ENCODE peak calls at places on chromosomes 13 and 19, in nine cellular contexts. E is lung; L is foreskin fibroblast; X is psoas muscle; H is Caco-2; T is activated CD8-positive, alpha-beta memory T cell treated with anti-CD3 and anti-CD28 coated beads for 1 hour; V is AG09309; Q is DMS 273 treated with DMSO at 0.1 percent for 48 hours; F is activated CD4-positive, alpha-beta T cell treated with anti-CD3 and anti-CD28 coated beads, Interleukin-2, amount 50 U/mL, for 48 hours. A is an unnamed sample.

GRCh38 chr13:46101488-46102289 is 3.1 kb downstream of the CPB2 start:
- DNase-seq in E (no peak), L (no peak), X (no peak), H (no peak), T (no peak), V (no peak), Q (no peak), F (no peak), A (no peak)

GRCh38 chr13:32585625-32586021 is 629 bp upstream of the PDS5B start:
- DNase-seq in E (no peak), L (no peak), X (no peak), H (peak; percentile 28), T (no peak), V (no peak), Q (no peak), F (peak; percentile 8), A (no peak)

GRCh38 chr13:111521030-111521429 is 200.6 kb downstream of the TEX29 start:
- DNase-seq in E (no peak), L (no peak), X (no peak), H (no peak), T (no peak), V (no peak), Q (no peak), F (no peak), A (no peak)

GRCh38 chr13:77196052-77196618 is 130.8 kb downstream of the MYCBP2 start:
- DNase-seq in E (no peak), L (no peak), X (no peak), H (no peak), T (no peak), V (no peak), Q (no peak), F (no peak), A (no peak)

GRCh38 chr19:50536662-50537305 is 23.1 kb upstream of the ASPDH start:
- DNase-seq in E (no peak), L (no peak), X (no peak), H (no peak), T (no peak), V (no peak), Q (no peak), F (no peak), A (no peak)

GRCh38 chr13:50080158-50080855 is 65.1 kb downstream of the KCNRG start:
- DNase-seq in E (no peak), L (peak; percentile 23), X (no peak), H (peak; percentile 44), T (no peak), V (no peak), Q (no peak), F (peak; percentile 35), A (peak; percentile 60)

GRCh38 chr13:51229731-51230130 is 7.5 kb downstream of the FAM124A start:
- DNase-seq in E (no peak), L (no peak), X (no peak), H (no peak), T (no peak), V (no peak), Q (no peak), F (no peak), A (no peak)

GRCh38 chr19:14165986-14166385 is 29.6 kb upstream of the ASF1B start:
- DNase-seq in E (no peak), L (no peak), X (no peak), H (no peak), T (no peak), V (no peak), Q (no peak), F (no peak), A (no peak)

GRCh38 chr19:4444765-4445741 is 12.5 kb downstream of the UBXN6 start:
- DNase-seq in E (no peak), L (peak; percentile 48), X (peak; percentile 30), H (no peak), T (no peak), V (no peak), Q (no peak), F (no peak), A (no peak)

GRCh38 chr19:18306903-18307681 is 15.8 kb downstream of the LSM4 start:
- DNase-seq in E (no peak), L (no peak), X (no peak), H (no peak), T (no peak), V (no peak), Q (no peak), F (no peak), A (no peak)

GRCh38 chr19:33404916-33405315 is 31.4 kb downstream of the CEBPG start:
- DNase-seq in E (no peak), L (no peak), X (no peak), H (no peak), T (no peak), V (no peak), Q (no peak), F (no peak), A (no peak)

GRCh38 chr19:51024924-51025323 is 1.5 kb downstream of the KLK11 start:
- DNase-seq in E (no peak), L (no peak), X (no peak), H (no peak), T (no peak), V (no peak), Q (no peak), F (no peak), A (no peak)

GRCh38 chr19:3716147-3716668 is 8.0 kb downstream of the TJP3 start:
- DNase-seq in E (no peak), L (no peak), X (no peak), H (no peak), T (no peak), V (no peak), Q (no peak), F (no peak), A (no peak)

GRCh38 chr13:79621902-79622301 is 140.9 kb downstream of the NDFIP2 start:
- DNase-seq in E (no peak), L (no peak), X (no peak), H (no peak), T (no peak), V (no peak), Q (no peak), F (no peak), A (no peak)

GRCh38 chr19:50415661-50416033 is 3.1 kb upstream of the SPIB start:
- DNase-seq in E (no peak), L (no peak), X (no peak), H (no peak), T (no peak), V (no peak), Q (no peak), F (no peak), A (no peak)

GRCh38 chr13:45398862-45399261 is 19.3 kb downstream of the SLC25A30 start:
- DNase-seq in E (no peak), L (no peak), X (no peak), H (no peak), T (peak; percentile 32), V (no peak), Q (no peak), F (peak; percentile 13), A (no peak)